ENCODE peak calls at places on chromosomes 13 and 19, in five cellular contexts. One of them, this sample, is unnamed.

GRCh38 chr13:109706015-109706715 is 80.2 kb downstream of the IRS2 start:
- DNase-seq in cerebellar cortex: no peak
- DNase-seq in fibroblast of mammary gland: no peak
- DNase-seq in GM23248: no peak
- DNase-seq in effector memory CD4-positive, alpha-beta T cell: no peak
- DNase-seq in this sample: no peak

GRCh38 chr19:32146664-32147063 is 198.7 kb upstream of the ZNF507 start:
- DNase-seq in effector memory CD4-positive, alpha-beta T cell: no peak
- DNase-seq in cerebellar cortex: no peak
- DNase-seq in fibroblast of mammary gland: no peak
- DNase-seq in GM23248: no peak
- DNase-seq in this sample: no peak

GRCh38 chr19:14555918-14556661 is 15.8 kb downstream of the NDUFB7 start:
- DNase-seq in effector memory CD4-positive, alpha-beta T cell: no peak
- DNase-seq in fibroblast of mammary gland: peak
- DNase-seq in cerebellar cortex: no peak
- DNase-seq in GM23248: peak
- DNase-seq in this sample: no peak

GRCh38 chr13:98172570-98173405 is 4.3 kb downstream of the RNF113B start:
- DNase-seq in cerebellar cortex: peak
- DNase-seq in GM23248: peak
- DNase-seq in fibroblast of mammary gland: peak
- DNase-seq in effector memory CD4-positive, alpha-beta T cell: no peak
- DNase-seq in this sample: no peak

GRCh38 chr19:29537601-29538000 is 11.8 kb downstream of the VSTM2B start:
- DNase-seq in GM23248: no peak
- DNase-seq in cerebellar cortex: no peak
- DNase-seq in effector memory CD4-positive, alpha-beta T cell: no peak
- DNase-seq in fibroblast of mammary gland: no peak
- DNase-seq in this sample: no peak

GRCh38 chr13:51869921-51870320 is 8.2 kb downstream of the CCDC70 start:
- DNase-seq in cerebellar cortex: no peak
- DNase-seq in fibroblast of mammary gland: no peak
- DNase-seq in effector memory CD4-positive, alpha-beta T cell: no peak
- DNase-seq in GM23248: no peak
- DNase-seq in this sample: no peak

GRCh38 chr13:37667631-37668161 is 69.1 kb upstream of the POSTN start:
- DNase-seq in GM23248: peak
- DNase-seq in fibroblast of mammary gland: peak
- DNase-seq in cerebellar cortex: no peak
- DNase-seq in effector memory CD4-positive, alpha-beta T cell: no peak
- DNase-seq in this sample: no peak

GRCh38 chr13:110176431-110176830 is 130.5 kb downstream of the COL4A1 start:
- DNase-seq in fibroblast of mammary gland: no peak
- DNase-seq in effector memory CD4-positive, alpha-beta T cell: no peak
- DNase-seq in GM23248: no peak
- DNase-seq in cerebellar cortex: no peak
- DNase-seq in this sample: no peak

This sample was measured in DMS53.